ENCODE peak calls at places on chromosomes 11 and 22, in five cellular contexts. J is activated T-helper 1 cell treated with anti-CD3 and anti-CD28 coated beads, Interleukin-12 subunit alpha, Interleukin-12 subunit beta, Interleukin-2, Interleukin-4 antibody, amounts not matched to agents 30 ng/mL and 10 ng/mL and 1 ng/mL, durations not matched to agents 14 hours and 24 hours and 36 hours; H is A549; C is GM23338; D is CD4-positive, alpha-beta T cell. P is an unnamed sample.

GRCh38 chr11:112778091-112778889 is 182.9 kb upstream of the NCAM1 start:
- DNase-seq in J (no peak), H (no peak), C (no peak), D (no peak), P (no peak)

GRCh38 chr11:128920651-128921050 is 22.0 kb downstream of the TP53AIP1 start:
- DNase-seq in D (no peak), C (no peak), J (no peak), H (no peak), P (no peak)

GRCh38 chr22:50313021-50313420 is 5.6 kb upstream of the PLXNB2 start:
- DNase-seq in J (no peak), C (no peak), D (no peak), H (no peak), P (no peak)

GRCh38 chr11:114929351-114929750 is 251.0 kb downstream of the NXPE2 start:
- DNase-seq in D (no peak), J (no peak), C (no peak), H (no peak), P (no peak)

GRCh38 chr11:38182126-38182907 is 1584.3 kb upstream of the RAG2 start:
- DNase-seq in D (no peak), C (no peak), J (no peak), H (no peak), P (no peak)

GRCh38 chr22:19086944-19087343 is 35.3 kb downstream of the DGCR2 start:
- DNase-seq in J (no peak), H (no peak), D (no peak), C (no peak), P (no peak)

GRCh38 chr11:13955971-13956421 is 6.5 kb upstream of the SPON1 start:
- DNase-seq in C (peak), J (peak), H (no peak), D (peak), P (peak)

GRCh38 chr11:107427569-107428180 is 29.9 kb downstream of the CWF19L2 start:
- DNase-seq in C (no peak), J (no peak), H (no peak), D (no peak), P (no peak)

GRCh38 chr11:7671807-7672206 is 1.5 kb downstream of the CYB5R2 start:
- DNase-seq in J (no peak), H (no peak), C (no peak), D (no peak), P (no peak)

GRCh38 chr11:34451053-34451452 is 12.3 kb downstream of the CAT start:
- DNase-seq in D (no peak), J (no peak), C (no peak), H (no peak), P (no peak)

GRCh38 chr22:25839755-25840154 is 97.8 kb downstream of the MYO18B start:
- DNase-seq in C (no peak), J (no peak), D (no peak), H (no peak), P (no peak)

GRCh38 chr11:61841636-61842332 is 13.7 kb downstream of the FADS2 start:
- DNase-seq in H (no peak), C (no peak), J (no peak), D (no peak), P (no peak)